ENCODE peak calls at places on chromosomes 7 and 10, in four cellular contexts. U is breast epithelium, X is left ventricle myocardium inferior, F is endodermal cell. T is an unnamed sample. For H3K4me1, the result is how much of the 10 kb centered on the place peaks cover.

GRCh38 chr10:87593702-87594101 is 66.0 kb upstream of the PAPSS2 start:
- DNase-seq in U (no peak), F (no peak), X (no peak), T (no peak)

GRCh38 chr10:29140991-29141390 is 147.9 kb upstream of the LYZL1 start:
- DNase-seq in U (no peak), X (no peak), F (no peak), T (no peak)

GRCh38 chr7:88200793-88201192 is 19.0 kb downstream of the SRI start:
- DNase-seq in F (no peak), U (no peak), X (no peak), T (no peak)

GRCh38 chr10:23777153-23777552 is 338.3 kb downstream of the OTUD1 start:
- DNase-seq in U (no peak), X (no peak), F (no peak), T (no peak)

GRCh38 chr7:80661729-80662128 is 23.3 kb downstream of the CD36 start:
- DNase-seq in F (peak), U (no peak), X (no peak), T (no peak)

GRCh38 chr10:121853950-121854349 is 73.9 kb downstream of the ATE1 start:
- DNase-seq in U (no peak), F (no peak), X (no peak), T (no peak)

GRCh38 chr10:84118395-84119006 is 20.8 kb upstream of the GHITM start:
- DNase-seq in U (no peak), X (no peak), F (no peak), T (no peak)

GRCh38 chr7:51012569-51013217 is 230.0 kb upstream of the GRB10 start:
- DNase-seq in F (no peak), U (no peak), X (no peak), T (no peak)

GRCh38 chr10:22029450-22030236 is 26.1 kb upstream of the DNAJC1 start:
- DNase-seq in U (no peak), X (no peak), F (no peak), T (no peak)

GRCh38 chr7:132560825-132561529 is 15.3 kb downstream of the PLXNA4 start:
- DNase-seq in F (no peak), U (no peak), X (no peak), T (no peak)

GRCh38 chr10:122879339-122880273 is at the start of gene FAM24B:
- DNase-seq in X (peak), U (peak), F (peak), T (peak)

GRCh38 chr7:95660023-95660434 is 63.7 kb upstream of the PDK4 start:
- DNase-seq in X (no peak), F (no peak), U (no peak), T (no peak)

GRCh38 chr7:1645071-1646015 is 24.7 kb upstream of the ELFN1 start:
- DNase-seq in X (peak), U (no peak), F (no peak), T (no peak)

GRCh38 chr7:40469481-40469880 is 334.7 kb downstream of the SUGCT start:
- DNase-seq in U (no peak), X (no peak), F (no peak), T (no peak)

GRCh38 chr7:55477781-55478374 is 94.4 kb downstream of the VOPP1 start:
- DNase-seq in F (peak), U (no peak), X (no peak), T (no peak)

GRCh38 chr10:108358912-108359311 is 1194.4 kb upstream of the SORCS1 start:
- DNase-seq in X (no peak), U (no peak), F (no peak), T (peak)

GRCh38 chr10:106757521-106757920 is 407.0 kb downstream of the SORCS1 start:
- DNase-seq in F (no peak), X (no peak), U (no peak), T (no peak)

GRCh38 chr7:27247452-27248426 is 5.1 kb downstream of the EVX1 start:
- DNase-seq in U (no peak), F (no peak), X (no peak), T (no peak)

GRCh38 chr10:31064334-31064733 is 32.7 kb upstream of the ZNF438 start:
- DNase-seq in X (peak), F (no peak), U (no peak), T (peak)

GRCh38 chr7:17654940-17655339 is 285.4 kb downstream of the SNX13 start:
- DNase-seq in F (no peak), X (no peak), U (no peak), T (no peak)

GRCh38 chr7:146150153-146150552 is 33.6 kb downstream of the CNTNAP2 start:
- DNase-seq in U (no peak), F (no peak), X (no peak), T (no peak)

GRCh38 chr10:565676-566075 is 123.8 kb downstream of the DIP2C start:
- DNase-seq in U (no peak), F (peak), X (no peak), T (no peak)

GRCh38 chr10:71767420-71768035 is 5.8 kb downstream of the VSIR start:
- DNase-seq in X (peak), F (no peak), U (no peak), T (no peak)

GRCh38 chr10:43872644-43873043 is 224.0 kb upstream of the ZNF32 start:
- DNase-seq in X (no peak), U (no peak), F (no peak), T (no peak)

GRCh38 chr7:18901351-18901750 is 216.1 kb downstream of the TWIST1 start:
- DNase-seq in U (no peak), F (no peak), X (no peak), T (no peak)

GRCh38 chr10:69505636-69506318 is 54.5 kb downstream of the TSPAN15 start:
- DNase-seq in X (no peak), F (no peak), U (no peak), T (no peak)

GRCh38 chr7:4216016-4216415 is 466.1 kb upstream of the FOXK1 start:
- DNase-seq in U (no peak), X (no peak), F (no peak), T (no peak)

GRCh38 chr10:95419399-95419798 is 128.6 kb upstream of the PDLIM1 start:
- DNase-seq in F (no peak), U (no peak), X (no peak), T (no peak)

GRCh38 chr10:122373713-122374112 is 795 bp upstream of the PLEKHA1 start:
- DNase-seq in U (no peak), X (no peak), F (no peak), T (no peak)

GRCh38 chr10:4059471-4060138 is 274.6 kb upstream of the KLF6 start:
- DNase-seq in F (no peak), X (no peak), U (no peak), T (no peak)

GRCh38 chr7:34759477-34760125 is 101.6 kb downstream of the NPSR1 start:
- DNase-seq in U (no peak), X (no peak), F (peak), T (peak)

GRCh38 chr7:16791071-16791470 is 13.7 kb downstream of the AGR2 start:
- DNase-seq in U (no peak), X (no peak), F (no peak), T (no peak)

GRCh38 chr10:128877936-128878335 is 589.1 kb upstream of the MGMT start:
- DNase-seq in F (peak), X (no peak), U (no peak), T (no peak)

GRCh38 chr10:119401671-119402395 is 140.7 kb downstream of the RGS10 start:
- DNase-seq in F (no peak), X (peak), U (no peak), T (no peak)

GRCh38 chr10:79333513-79333912 is 13.8 kb upstream of the PPIF start:
- DNase-seq in F (no peak), U (no peak), X (no peak), T (no peak)
- TF ChIP-seq CTCF in F (no peak), U (no peak), X (no peak), T (no peak)

DNA sequence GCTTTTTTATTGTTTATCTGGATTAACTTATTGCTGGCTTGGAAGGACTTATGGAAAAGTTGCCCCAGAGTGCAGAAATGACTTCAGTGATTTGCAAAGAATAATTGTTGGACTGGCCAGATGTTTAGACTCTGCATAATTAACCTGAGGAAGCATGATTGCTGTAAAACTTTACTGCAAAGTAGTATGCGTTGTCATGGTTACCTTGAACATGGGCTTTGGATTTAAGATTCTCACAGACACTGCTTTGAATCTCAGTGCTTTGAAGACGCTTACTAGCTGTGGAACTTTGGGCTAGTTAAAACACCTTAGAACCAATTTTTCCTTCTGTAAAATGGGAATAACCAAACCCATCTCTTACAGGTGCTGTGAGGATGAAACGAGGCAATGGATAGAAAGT is 425.2 kb upstream of the GALNT17 start:
- DNase-seq in X (no peak), F (no peak), U (no peak), T (no peak)
- H3K4me1 ChIP-seq in X (under half), F (under half), U (under half), T (under half)

GRCh38 chr10:78782441-78782840 is 286.3 kb upstream of the ZMIZ1 start:
- DNase-seq in U (no peak), F (peak), X (no peak), T (no peak)
- H3K4me3 ChIP-seq in U (no peak), F (no peak), X (no peak), T (no peak)

GRCh38 chr7:150961510-150962284 is 16.4 kb downstream of the KCNH2 start:
- DNase-seq in F (no peak), X (peak), U (no peak), T (no peak)

GRCh38 chr7:150958603-150959002 is 19.5 kb downstream of the KCNH2 start:
- DNase-seq in X (peak), F (no peak), U (no peak), T (no peak)

GRCh38 chr7:150958071-150958552 is 20.0 kb downstream of the KCNH2 start:
- DNase-seq in U (no peak), X (no peak), F (no peak), T (no peak)

GRCh38 chr7:150962285-150962742 is 15.8 kb downstream of the KCNH2 start:
- DNase-seq in U (no peak), F (no peak), X (no peak), T (no peak)

GRCh38 chr7:150959739-150960734 is 18.1 kb downstream of the KCNH2 start:
- DNase-seq in F (no peak), X (no peak), U (no peak), T (no peak)
- TF ChIP-seq CTCF in F (no peak), X (no peak), U (no peak), T (no peak)

GRCh38 chr7:73718905-73719805 is at the start of gene STX1A:
- DNase-seq in X (peak), F (peak), U (no peak), T (peak)
- H3K4me1 ChIP-seq in X (under half), F (under half), U (under half), T (under half)

GRCh38 chr10:131700506-131700905 is 200.3 kb upstream of the PPP2R2D start:
- DNase-seq in F (peak), U (no peak), X (no peak), T (no peak)
- H3K4me3 ChIP-seq in F (no peak), U (no peak), X (no peak), T (no peak)

GRCh38 chr7:134442441-134443220 is 16.3 kb downstream of the AKR1B1 start:
- DNase-seq in F (no peak), U (no peak), X (no peak), T (no peak)

GRCh38 chr7:134444961-134445315 is 14.0 kb downstream of the AKR1B1 start:
- DNase-seq in U (no peak), F (no peak), X (no peak), T (peak)

GRCh38 chr7:134446446-134446845 is 12.5 kb downstream of the AKR1B1 start:
- DNase-seq in X (no peak), F (no peak), U (no peak), T (no peak)

GRCh38 chr7:134443396-134444070 is 15.4 kb downstream of the AKR1B1 start:
- DNase-seq in F (no peak), U (no peak), X (no peak), T (no peak)

DNA sequence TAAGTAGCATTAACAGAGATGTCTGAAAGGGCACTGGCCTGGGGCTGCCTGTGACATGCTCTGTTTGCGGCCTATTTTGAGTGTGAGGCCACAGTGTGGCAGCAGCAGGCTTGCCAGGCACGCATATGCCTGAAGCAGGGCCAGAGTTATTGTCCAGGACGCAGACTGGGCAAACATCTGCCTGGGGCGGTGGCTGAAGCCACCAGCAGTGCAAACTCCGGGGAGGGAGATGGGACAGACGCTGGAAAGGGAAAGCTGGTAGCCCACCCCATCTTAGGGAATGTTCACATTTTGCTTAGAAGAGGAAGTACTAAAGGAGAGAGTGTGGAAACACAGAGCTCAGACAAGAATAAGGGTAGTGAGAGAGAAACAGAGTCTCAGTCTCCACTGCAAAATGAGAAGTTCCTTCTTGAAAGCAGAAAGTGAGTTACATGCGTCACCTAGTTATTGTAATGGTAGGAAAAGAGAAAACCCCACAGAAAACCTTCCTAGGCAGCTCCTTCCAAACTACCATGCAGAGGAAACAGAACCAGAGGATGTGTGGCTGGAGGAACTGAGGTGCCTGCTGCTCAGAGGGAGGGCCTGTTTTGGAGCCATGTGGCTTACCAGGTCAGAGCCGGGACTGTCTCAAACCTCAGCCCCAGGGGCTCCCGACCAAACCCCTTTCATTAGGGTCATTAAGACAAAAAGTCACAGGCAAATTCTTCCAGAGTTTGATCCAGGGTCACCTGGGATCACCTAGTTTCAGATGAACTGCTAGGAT is 14.5 kb downstream of the AKR1B1 start:
- DNase-seq in X (peak), F (no peak), U (no peak), T (peak)
- TF ChIP-seq CTCF in X (peak), F (no peak), U (no peak), T (peak)

GRCh38 chr7:152367170-152367569 is 68.6 kb downstream of the KMT2C start:
- DNase-seq in X (no peak), U (no peak), F (no peak), T (no peak)
- H3K4me1 ChIP-seq in X (half or more), U (under half), F (under half), T (under half)

GRCh38 chr7:76234282-76234584 is 32.5 kb downstream of the SRRM3 start:
- DNase-seq in F (no peak), X (no peak), U (no peak), T (no peak)

GRCh38 chr7:76236226-76236625 is 34.5 kb downstream of the SRRM3 start:
- DNase-seq in F (no peak), X (no peak), U (no peak), T (no peak)

GRCh38 chr7:76233538-76234281 is 32.0 kb downstream of the SRRM3 start:
- DNase-seq in F (peak), X (no peak), U (no peak), T (no peak)

GRCh38 chr7:76232698-76233097 is 31.0 kb downstream of the SRRM3 start:
- DNase-seq in U (no peak), X (no peak), F (peak), T (no peak)

DNA sequence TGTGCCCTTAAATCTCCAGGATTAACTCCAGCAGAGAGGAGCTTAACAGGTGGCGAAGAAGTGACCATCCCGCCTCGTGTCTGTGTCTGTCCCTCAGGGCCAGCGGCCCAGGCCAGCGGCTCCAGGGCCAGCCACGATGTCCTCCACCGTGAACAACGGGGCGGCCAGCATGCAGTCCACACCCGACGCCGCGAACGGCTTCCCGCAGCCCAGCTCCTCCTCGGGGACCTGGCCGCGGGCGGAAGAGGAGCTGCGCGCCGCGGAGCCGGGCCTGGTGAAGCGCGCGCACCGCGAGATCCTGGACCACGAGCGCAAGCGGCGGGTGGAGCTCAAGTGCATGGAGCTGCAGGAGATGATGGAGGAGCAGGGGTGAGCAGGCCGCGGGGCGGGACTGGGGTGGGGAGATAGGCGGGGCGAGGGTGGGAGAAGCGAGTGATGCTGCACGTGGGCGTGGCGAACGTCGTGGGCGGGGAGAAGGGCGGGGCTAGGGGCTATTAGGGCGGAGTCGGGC is 33.3 kb downstream of the SRRM3 start:
- DNase-seq in F (peak), X (peak), U (peak), T (peak)
- H3K4me3 ChIP-seq in F (peak), X (peak), U (peak), T (no peak)

T was measured in BE2C.